ENCODE peak calls at places on chromosomes 16 and 17, in nine cellular contexts. C is IMR-90, S is endodermal cell, H is HCT116, N is K562, X is SK-N-MC, L is endothelial cell of umbilical vein, R is Karpas-422, E is neuronal stem cell. U is an unnamed sample.
A peak's percentile ranks its signal among the peaks of the same experiment; 100 is the strongest.

GRCh38 chr17:31467502-31468256 is 76.2 kb downstream of the RAB11FIP4 start:
- DNase-seq in C (no peak), S (peak; percentile 64), H (no peak), N (no peak), X (no peak), L (peak; percentile 53), R (no peak), E (no peak), U (no peak)

GRCh38 chr17:82663381-82664275 is 15.4 kb upstream of the WDR45B start:
- DNase-seq in C (no peak), S (no peak), H (no peak), N (no peak), X (no peak), L (no peak), R (no peak), E (no peak), U (no peak)

GRCh38 chr17:50059759-50060273 is 3.9 kb downstream of the ITGA3 start:
- DNase-seq in C (peak; percentile 61), S (peak; percentile 44), H (no peak), N (no peak), X (no peak), L (peak; percentile 72), R (no peak), E (no peak), U (peak; percentile 56)

GRCh38 chr16:30541502-30542329 is 7.1 kb upstream of the ZNF747 start:
- DNase-seq in C (peak; percentile 82), S (peak; percentile 82), H (no peak), N (no peak), X (no peak), L (peak; percentile 59), R (no peak), E (no peak), U (peak; percentile 69)

GRCh38 chr17:7833795-7834553 is at the start of gene KDM6B:
- DNase-seq in C (peak; percentile 85), S (peak; percentile 98), H (peak; percentile 80), N (peak; percentile 82), X (no peak), L (peak; percentile 95), R (peak; percentile 94), E (peak; percentile 85), U (peak; percentile 88)

GRCh38 chr17:1055751-1056645 is 59.1 kb downstream of the TIMM22 start:
- DNase-seq in C (peak; percentile 59), S (peak; percentile 95), H (no peak), N (peak; percentile 71), X (no peak), L (peak; percentile 66), R (peak; percentile 70), E (peak; percentile 57), U (peak; percentile 70)

GRCh38 chr16:80384862-80385261 is 155.9 kb upstream of the DYNLRB2 start:
- DNase-seq in C (no peak), S (no peak), H (no peak), N (no peak), X (no peak), L (no peak), R (no peak), E (no peak), U (no peak)

GRCh38 chr16:57727610-57728009 is 8.0 kb upstream of the KATNB1 start:
- DNase-seq in C (no peak), S (no peak), H (no peak), N (no peak), X (no peak), L (no peak), R (no peak), E (no peak), U (no peak)

GRCh38 chr16:87661561-87661960 is 59.3 kb downstream of the JPH3 start:
- DNase-seq in C (peak; percentile 43), S (peak; percentile 95), H (no peak), N (peak; percentile 75), X (no peak), L (peak; percentile 43), R (peak; percentile 79), E (peak; percentile 63), U (peak; percentile 41)

GRCh38 chr17:41058741-41059140 is 1.2 kb downstream of the KRTAP2-3 start:
- DNase-seq in C (peak; percentile 57), S (no peak), H (no peak), N (no peak), X (no peak), L (no peak), R (no peak), E (no peak), U (no peak)
- H3K9ac ChIP-seq in C (no peak overlapping the region), S (no peak overlapping the region), H (peak overlapping the region; percentile 10), N (no peak overlapping the region), X (no peak overlapping the region), L (no peak overlapping the region), R (no peak overlapping the region), E (no peak overlapping the region), U (no peak overlapping the region)

GRCh38 chr17:62774338-62774737 is 33.8 kb downstream of the MARCHF10 start:
- DNase-seq in C (no peak), S (peak; percentile 44), H (no peak), N (no peak), X (no peak), L (no peak), R (no peak), E (no peak), U (no peak)

GRCh38 chr17:62778990-62779681 is 29.0 kb downstream of the MARCHF10 start:
- DNase-seq in C (peak; percentile 98), S (peak; percentile 66), H (peak; percentile 88), N (no peak), X (no peak), L (no peak), R (peak; percentile 60), E (no peak), U (peak; percentile 99)

GRCh38 chr17:62780273-62780672 is 27.8 kb downstream of the MARCHF10 start:
- DNase-seq in C (no peak), S (peak; percentile 40), H (no peak), N (no peak), X (no peak), L (no peak), R (no peak), E (no peak), U (no peak)

GRCh38 chr17:62780951-62781350 is 27.2 kb downstream of the MARCHF10 start:
- DNase-seq in C (peak; percentile 68), S (peak; percentile 36), H (no peak), N (no peak), X (no peak), L (no peak), R (no peak), E (no peak), U (peak; percentile 70)

DNA sequence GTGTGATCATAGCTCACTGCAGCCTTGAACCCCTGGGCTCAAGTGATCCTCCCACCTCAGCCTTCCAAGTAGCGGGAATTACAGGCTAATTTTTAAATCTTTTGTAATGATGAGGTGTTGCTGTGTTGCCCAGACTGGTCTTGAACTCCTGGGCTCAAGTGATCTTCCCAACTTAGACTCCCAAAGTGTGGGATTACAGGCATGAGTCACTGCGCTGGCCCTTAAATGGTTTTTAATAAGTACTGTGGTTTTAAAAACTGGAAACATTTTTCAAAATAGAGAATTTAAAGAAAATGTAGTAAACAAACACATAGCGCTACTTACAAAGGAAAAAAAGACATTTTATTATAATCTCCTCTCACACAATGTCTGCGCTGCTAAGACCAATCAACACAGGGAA is 32.2 kb downstream of the MARCHF10 start:
- DNase-seq in C (peak; percentile 35), S (no peak), H (no peak), N (no peak), X (no peak), L (no peak), R (no peak), E (no peak), U (no peak)
- H3K9ac ChIP-seq in C (no peak overlapping the region), S (no peak overlapping the region), H (no peak overlapping the region), N (no peak overlapping the region), X (no peak overlapping the region), L (no peak overlapping the region), R (no peak overlapping the region), E (no peak overlapping the region), U (no peak overlapping the region)

GRCh38 chr16:16108759-16109158 is 114.5 kb downstream of the ABCC6 start:
- DNase-seq in C (no peak), S (peak; percentile 63), H (no peak), N (no peak), X (no peak), L (no peak), R (no peak), E (no peak), U (peak; percentile 21)
- H3K9ac ChIP-seq in C (no peak overlapping the region), S (no peak overlapping the region), H (no peak overlapping the region), N (no peak overlapping the region), X (no peak overlapping the region), L (no peak overlapping the region), R (no peak overlapping the region), E (no peak overlapping the region), U (no peak overlapping the region)

GRCh38 chr16:17466876-17467275 is 3.9 kb downstream of the XYLT1 start:
- DNase-seq in C (no peak), S (no peak), H (no peak), N (no peak), X (no peak), L (no peak), R (no peak), E (no peak), U (no peak)
- H3K9ac ChIP-seq in C (no peak overlapping the region), S (no peak overlapping the region), H (no peak overlapping the region), N (no peak overlapping the region), X (no peak overlapping the region), L (no peak overlapping the region), R (peak overlapping the region; percentile 72), E (no peak overlapping the region), U (no peak overlapping the region)

GRCh38 chr16:12998376-12999085 is 97.1 kb downstream of the SHISA9 start:
- DNase-seq in C (no peak), S (no peak), H (no peak), N (no peak), X (no peak), L (no peak), R (no peak), E (no peak), U (no peak)

GRCh38 chr16:12994402-12994801 is 93.0 kb downstream of the SHISA9 start:
- DNase-seq in C (no peak), S (no peak), H (no peak), N (no peak), X (no peak), L (no peak), R (no peak), E (no peak), U (no peak)

GRCh38 chr16:12995721-12996372 is 94.4 kb downstream of the SHISA9 start:
- DNase-seq in C (no peak), S (no peak), H (no peak), N (no peak), X (no peak), L (no peak), R (no peak), E (no peak), U (no peak)

DNA sequence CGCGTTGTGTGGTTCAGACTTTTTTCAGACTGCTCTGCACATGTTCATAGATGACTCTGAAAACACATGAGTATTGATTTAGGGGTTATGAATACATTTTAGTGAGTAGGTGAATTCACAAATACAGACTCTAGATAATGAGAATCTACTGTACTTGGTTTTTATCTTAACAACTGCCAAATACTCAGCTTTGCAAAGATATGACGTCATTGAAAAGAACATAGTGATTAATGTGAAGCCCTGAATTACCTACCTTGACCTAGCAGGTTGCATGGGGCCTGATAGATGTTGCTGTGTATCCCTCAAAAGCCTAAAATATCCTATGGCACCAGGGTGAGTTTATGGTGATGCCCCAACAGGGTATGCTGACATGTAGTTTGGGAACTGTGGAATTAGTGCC is 98.0 kb downstream of the SHISA9 start:
- DNase-seq in C (no peak), S (no peak), H (no peak), N (no peak), X (no peak), L (no peak), R (no peak), E (no peak), U (no peak)
- H3K9ac ChIP-seq in C (no peak overlapping the region), S (no peak overlapping the region), H (no peak overlapping the region), N (no peak overlapping the region), X (no peak overlapping the region), L (no peak overlapping the region), R (no peak overlapping the region), E (no peak overlapping the region), U (no peak overlapping the region)

U was measured in fibroblast of lung.